ENCODE peak calls at places on chromosomes 12 and 14, in eight cellular contexts. X is MM.1S, D is neural progenitor cell, W is gastrocnemius medialis, M is uterus, K is IMR-90, V is epithelial cell of esophagus, T is ovary. L is an unnamed sample.

GRCh38 chr12:54282949-54283593 is 2.5 kb downstream of the HNRNPA1 start:
- DNase-seq in M (no peak), K (no peak), V (no peak), T (no peak), D (no peak), X (no peak), W (no peak), L (no peak)

GRCh38 chr14:100246809-100247428 is 8.0 kb downstream of the YY1 start:
- DNase-seq in W (no peak), D (peak), T (no peak), M (no peak), X (no peak), V (peak), K (peak), L (peak)

GRCh38 chr14:21063479-21063878 is 5.9 kb downstream of the RNASE8 start:
- DNase-seq in X (no peak), T (no peak), M (no peak), K (peak), W (peak), V (no peak), D (peak), L (peak)

GRCh38 chr12:63955831-63956685 is 111.6 kb downstream of the SRGAP1 start:
- DNase-seq in K (peak), M (peak), V (peak), T (no peak), D (no peak), W (peak), X (no peak), L (peak)

GRCh38 chr12:123150804-123151678 is at the start of gene PITPNM2:
- DNase-seq in W (peak), M (peak), X (peak), V (peak), K (peak), T (peak), D (peak), L (peak)

GRCh38 chr12:48717252-48717695 is 767 bp upstream of the CCNT1 start:
- DNase-seq in T (no peak), W (no peak), V (no peak), X (peak), D (peak), K (peak), M (no peak), L (peak)

GRCh38 chr14:24172871-24173281 is 996 bp downstream of the REC8 start:
- DNase-seq in W (no peak), D (peak), V (no peak), M (no peak), X (no peak), K (no peak), T (no peak), L (no peak)

GRCh38 chr14:70045296-70045695 is 143.5 kb downstream of the SLC8A3 start:
- DNase-seq in K (no peak), X (no peak), W (no peak), M (no peak), V (peak), T (no peak), D (no peak), L (peak)

GRCh38 chr12:119202121-119202527 is 23.4 kb downstream of the HSPB8 start:
- DNase-seq in T (no peak), X (no peak), V (no peak), M (no peak), W (no peak), K (no peak), D (no peak), L (no peak)

GRCh38 chr12:16524378-16524777 is 81.6 kb downstream of the LMO3 start:
- DNase-seq in T (no peak), K (no peak), D (no peak), V (peak), M (no peak), W (no peak), X (no peak), L (no peak)

GRCh38 chr14:104111301-104112112 is 26.0 kb downstream of the ASPG start:
- DNase-seq in K (no peak), T (peak), X (no peak), W (no peak), V (no peak), M (no peak), D (no peak), L (no peak)

GRCh38 chr12:1282670-1283361 is 291.8 kb downstream of the ERC1 start:
- DNase-seq in X (no peak), K (peak), M (peak), D (no peak), T (peak), W (peak), V (no peak), L (peak)

GRCh38 chr12:65526311-65526710 is 247.8 kb downstream of the MSRB3 start:
- DNase-seq in K (peak), M (no peak), D (no peak), T (no peak), X (no peak), V (peak), W (no peak), L (peak)

GRCh38 chr12:3523058-3523457 is 32.1 kb downstream of the PRMT8 start:
- DNase-seq in V (peak), M (no peak), T (no peak), D (no peak), X (no peak), W (no peak), K (no peak), L (no peak)

GRCh38 chr14:101104485-101104884 is 201.0 kb upstream of the RTL1 start:
- DNase-seq in X (no peak), W (no peak), T (no peak), V (no peak), K (no peak), D (no peak), M (no peak), L (no peak)

GRCh38 chr14:33634631-33635030 is 316.2 kb downstream of the EGLN3 start:
- DNase-seq in M (no peak), W (no peak), V (peak), X (no peak), T (no peak), D (no peak), K (no peak), L (no peak)

GRCh38 chr12:102903318-102904007 is 13.6 kb downstream of the PAH start:
- DNase-seq in T (no peak), K (no peak), W (no peak), V (no peak), M (no peak), D (no peak), X (no peak), L (no peak)

GRCh38 chr14:104174051-104174450 is 35.7 kb downstream of the KIF26A start:
- DNase-seq in W (no peak), X (no peak), D (no peak), K (no peak), M (no peak), T (no peak), V (no peak), L (no peak)

GRCh38 chr14:101087614-101088394 is 184.3 kb upstream of the RTL1 start:
- DNase-seq in T (no peak), D (no peak), W (peak), K (no peak), M (no peak), X (no peak), V (no peak), L (no peak)

GRCh38 chr12:31682136-31682962 is 22.9 kb downstream of the ETFBKMT start:
- DNase-seq in X (peak), M (peak), W (peak), D (peak), K (peak), V (peak), T (no peak), L (peak)

GRCh38 chr14:94139421-94139820 is 10.0 kb upstream of the IFI27L2 start:
- DNase-seq in K (no peak), X (no peak), T (no peak), M (no peak), V (no peak), W (no peak), D (no peak), L (no peak)

GRCh38 chr14:26917086-26917485 is 319.3 kb upstream of the NOVA1 start:
- DNase-seq in D (peak), T (no peak), W (peak), X (no peak), K (peak), V (peak), M (no peak), L (peak)

GRCh38 chr12:85784096-85784720 is 52.0 kb downstream of the RASSF9 start:
- DNase-seq in T (no peak), W (no peak), V (peak), X (no peak), K (no peak), M (no peak), D (no peak), L (peak)

GRCh38 chr14:105012171-105012985 is 8.5 kb downstream of the CDCA4 start:
- DNase-seq in D (no peak), K (no peak), X (no peak), M (no peak), V (peak), W (no peak), T (no peak), L (no peak)

GRCh38 chr14:68208218-68208617 is 388.6 kb downstream of the RAD51B start:
- DNase-seq in T (no peak), X (no peak), W (no peak), K (no peak), D (no peak), M (no peak), V (no peak), L (peak)

GRCh38 chr12:83172441-83172840 is 485.7 kb downstream of the TMTC2 start:
- DNase-seq in V (no peak), X (no peak), D (no peak), T (no peak), K (no peak), W (no peak), M (no peak), L (no peak)

GRCh38 chr12:104973250-104973649 is 12.9 kb upstream of the NOPCHAP1 start:
- DNase-seq in T (no peak), D (no peak), K (no peak), M (no peak), W (no peak), V (peak), X (no peak), L (no peak)
- H3K4me3 ChIP-seq in T (no peak), D (no peak), K (no peak), M (no peak), W (no peak), V (no peak), X (no peak), L (no peak)

DNA sequence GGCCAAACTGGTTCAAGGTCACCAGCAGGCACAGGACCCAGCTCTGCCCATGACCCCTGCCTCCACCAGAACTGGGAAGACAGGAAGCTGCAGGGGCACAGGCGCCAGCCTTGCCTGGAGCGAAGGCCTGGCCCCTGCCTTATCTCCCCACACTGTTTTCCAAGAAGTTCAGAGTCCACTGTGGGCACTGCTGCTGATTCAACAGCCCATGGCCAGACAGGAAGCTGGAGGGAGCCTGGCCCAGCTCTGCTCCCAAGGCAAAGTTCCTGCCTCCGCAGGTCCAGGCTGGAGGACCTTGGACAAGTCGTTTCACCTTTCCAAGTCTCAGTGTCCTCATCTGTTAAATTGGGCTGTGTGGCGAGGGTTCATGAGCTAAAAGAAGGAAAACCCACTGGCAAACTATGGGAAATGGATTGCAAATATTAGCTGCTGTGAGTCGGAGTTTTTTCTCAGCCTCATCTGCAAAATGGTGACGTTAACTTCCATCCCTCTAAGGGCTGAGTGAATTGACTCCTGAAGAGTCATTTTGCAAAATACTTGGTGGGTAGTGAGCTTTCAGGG is 1.2 kb downstream of the PHETA1 start:
- DNase-seq in D (no peak), X (no peak), W (no peak), T (no peak), M (no peak), V (no peak), K (peak), L (peak)
- H3K4me3 ChIP-seq in D (peak), X (no peak), W (peak), T (peak), M (peak), V (peak), K (peak), L (peak)

DNA sequence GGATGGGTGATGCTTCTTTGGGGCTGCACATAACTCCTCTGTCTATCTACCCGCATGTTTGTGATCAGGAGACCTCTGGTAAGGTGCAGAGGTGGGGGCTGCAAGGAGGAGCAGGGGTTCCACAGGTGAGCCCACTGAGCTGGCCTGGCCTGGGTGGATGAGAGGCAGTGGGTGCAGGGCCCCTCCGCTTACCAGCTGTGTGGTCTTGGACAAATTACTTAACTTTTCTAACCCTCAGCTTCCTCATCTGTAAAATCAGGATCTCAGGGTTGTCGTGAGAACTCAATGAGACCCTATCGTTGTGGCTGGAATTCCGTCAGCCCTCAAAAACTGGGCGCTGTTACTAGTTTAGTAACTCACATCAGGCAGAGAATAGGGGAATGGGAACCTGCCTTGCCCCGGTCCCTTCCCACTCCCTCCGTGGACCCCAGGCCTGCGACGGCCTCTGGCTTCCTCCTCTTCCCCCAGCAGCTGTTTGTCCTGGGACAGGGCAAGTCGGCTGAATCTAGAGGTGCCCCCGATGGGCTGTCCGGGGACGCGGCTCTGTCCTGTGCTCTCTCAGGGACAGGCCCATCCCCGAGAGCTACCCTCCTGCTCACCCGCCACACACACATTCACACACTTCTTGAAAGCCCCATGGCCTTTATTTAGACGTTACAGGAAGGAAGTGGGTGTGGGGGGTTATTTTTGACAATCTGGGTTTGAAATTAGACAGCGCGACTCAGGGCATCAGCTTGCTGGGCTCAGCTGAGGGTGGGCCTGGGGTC is 7.6 kb downstream of the PTPN6 start:
- DNase-seq in D (no peak), W (no peak), T (no peak), M (no peak), X (peak), V (no peak), K (no peak), L (no peak)
- H3K4me3 ChIP-seq in D (no peak), W (no peak), T (no peak), M (no peak), X (peak), V (no peak), K (no peak), L (no peak)

GRCh38 chr12:50929831-50930230 is 22.5 kb upstream of the HIGD1C start:
- DNase-seq in K (no peak), M (no peak), W (no peak), T (no peak), X (no peak), V (no peak), D (no peak), L (peak)

GRCh38 chr12:50927356-50927755 is 25.0 kb upstream of the HIGD1C start:
- DNase-seq in K (no peak), W (no peak), M (no peak), V (no peak), T (no peak), X (no peak), D (no peak), L (no peak)

GRCh38 chr12:50927766-50928224 is 24.5 kb upstream of the HIGD1C start:
- DNase-seq in W (peak), X (peak), D (no peak), T (no peak), V (no peak), M (no peak), K (no peak), L (no peak)

GRCh38 chr12:50926415-50926814 is 25.9 kb upstream of the HIGD1C start:
- DNase-seq in W (no peak), K (no peak), M (no peak), T (no peak), V (no peak), X (no peak), D (no peak), L (no peak)

GRCh38 chr12:50928392-50928791 is 24.0 kb upstream of the HIGD1C start:
- DNase-seq in T (no peak), K (no peak), W (no peak), V (peak), M (no peak), X (no peak), D (no peak), L (peak)
- H3K4me3 ChIP-seq in T (peak), K (no peak), W (peak), V (peak), M (peak), X (peak), D (no peak), L (peak)

L was measured in fibroblast of the aortic adventitia.